ENCODE peak calls at places on chromosomes 13 and 19, in nine cellular contexts. One of them, this sample, is unnamed.

GRCh38 chr19:44109458-44109857 is 3.7 kb upstream of the ZNF225 start:
- DNase-seq in MV-4-11: no peak
- DNase-seq in T1000: no peak
- DNase-seq in CD4-positive, alpha-beta T cell: no peak
- DNase-seq in stimulated activated CD4-positive, alpha-beta T cell treated with anti-CD3 and anti-CD28 coated beads, Interleukin-15, amount 100 ng/mL, for 1 hour: no peak
- DNase-seq in fibroblast of mammary gland: no peak
- DNase-seq in HuH-7.5: no peak
- DNase-seq in NCI-H345: no peak
- DNase-seq in HFFc6: no peak
- DNase-seq in this sample: no peak

GRCh38 chr19:30122431-30122830 is 180.4 kb downstream of the URI1 start:
- DNase-seq in HFFc6: no peak
- DNase-seq in NCI-H345: no peak
- DNase-seq in HuH-7.5: no peak
- DNase-seq in CD4-positive, alpha-beta T cell: no peak
- DNase-seq in MV-4-11: no peak
- DNase-seq in fibroblast of mammary gland: no peak
- DNase-seq in stimulated activated CD4-positive, alpha-beta T cell treated with anti-CD3 and anti-CD28 coated beads, Interleukin-15, amount 100 ng/mL, for 1 hour: no peak
- DNase-seq in T1000: no peak
- DNase-seq in this sample: no peak

GRCh38 chr19:33606556-33606955 is 15.2 kb upstream of the CHST8 start:
- DNase-seq in HFFc6: no peak
- DNase-seq in T1000: no peak
- DNase-seq in fibroblast of mammary gland: no peak
- DNase-seq in stimulated activated CD4-positive, alpha-beta T cell treated with anti-CD3 and anti-CD28 coated beads, Interleukin-15, amount 100 ng/mL, for 1 hour: no peak
- DNase-seq in MV-4-11: no peak
- DNase-seq in HuH-7.5: no peak
- DNase-seq in CD4-positive, alpha-beta T cell: no peak
- DNase-seq in NCI-H345: no peak
- DNase-seq in this sample: no peak

GRCh38 chr13:103130681-103131210 is 64.5 kb upstream of the SLC10A2 start:
- DNase-seq in HuH-7.5: no peak
- DNase-seq in NCI-H345: no peak
- DNase-seq in CD4-positive, alpha-beta T cell: no peak
- DNase-seq in T1000: no peak
- DNase-seq in fibroblast of mammary gland: no peak
- DNase-seq in HFFc6: no peak
- DNase-seq in MV-4-11: no peak
- DNase-seq in stimulated activated CD4-positive, alpha-beta T cell treated with anti-CD3 and anti-CD28 coated beads, Interleukin-15, amount 100 ng/mL, for 1 hour: no peak
- DNase-seq in this sample: no peak

GRCh38 chr13:77565635-77566034 is 30.1 kb downstream of the SCEL start:
- DNase-seq in HuH-7.5: no peak
- DNase-seq in NCI-H345: peak
- DNase-seq in stimulated activated CD4-positive, alpha-beta T cell treated with anti-CD3 and anti-CD28 coated beads, Interleukin-15, amount 100 ng/mL, for 1 hour: no peak
- DNase-seq in MV-4-11: peak
- DNase-seq in fibroblast of mammary gland: peak
- DNase-seq in CD4-positive, alpha-beta T cell: no peak
- DNase-seq in HFFc6: peak
- DNase-seq in T1000: no peak
- DNase-seq in this sample: peak

GRCh38 chr19:47322048-47322447 is 9.9 kb upstream of the C5AR2 start:
- DNase-seq in HuH-7.5: no peak
- DNase-seq in stimulated activated CD4-positive, alpha-beta T cell treated with anti-CD3 and anti-CD28 coated beads, Interleukin-15, amount 100 ng/mL, for 1 hour: no peak
- DNase-seq in MV-4-11: peak
- DNase-seq in fibroblast of mammary gland: no peak
- DNase-seq in HFFc6: no peak
- DNase-seq in T1000: no peak
- DNase-seq in CD4-positive, alpha-beta T cell: no peak
- DNase-seq in NCI-H345: no peak
- DNase-seq in this sample: no peak

GRCh38 chr13:44710576-44710975 is 134.4 kb upstream of the TSC22D1 start:
- DNase-seq in HuH-7.5: no peak
- DNase-seq in stimulated activated CD4-positive, alpha-beta T cell treated with anti-CD3 and anti-CD28 coated beads, Interleukin-15, amount 100 ng/mL, for 1 hour: no peak
- DNase-seq in fibroblast of mammary gland: peak
- DNase-seq in NCI-H345: no peak
- DNase-seq in CD4-positive, alpha-beta T cell: no peak
- DNase-seq in MV-4-11: no peak
- DNase-seq in HFFc6: peak
- DNase-seq in T1000: no peak
- DNase-seq in this sample: no peak

GRCh38 chr13:54449922-54450321 is 1421.3 kb downstream of the OLFM4 start:
- DNase-seq in HuH-7.5: no peak
- DNase-seq in fibroblast of mammary gland: no peak
- DNase-seq in T1000: no peak
- DNase-seq in MV-4-11: no peak
- DNase-seq in CD4-positive, alpha-beta T cell: no peak
- DNase-seq in HFFc6: no peak
- DNase-seq in NCI-H345: no peak
- DNase-seq in stimulated activated CD4-positive, alpha-beta T cell treated with anti-CD3 and anti-CD28 coated beads, Interleukin-15, amount 100 ng/mL, for 1 hour: no peak
- DNase-seq in this sample: no peak

GRCh38 chr19:1173845-1174809 is at the start of gene SBNO2:
- DNase-seq in CD4-positive, alpha-beta T cell: peak
- DNase-seq in HFFc6: peak
- DNase-seq in T1000: peak
- DNase-seq in NCI-H345: peak
- DNase-seq in fibroblast of mammary gland: peak
- DNase-seq in stimulated activated CD4-positive, alpha-beta T cell treated with anti-CD3 and anti-CD28 coated beads, Interleukin-15, amount 100 ng/mL, for 1 hour: peak
- DNase-seq in HuH-7.5: peak
- DNase-seq in MV-4-11: peak
- DNase-seq in this sample: peak

GRCh38 chr19:3441986-3442329 is 38.4 kb downstream of the SMIM24 start:
- DNase-seq in fibroblast of mammary gland: no peak
- DNase-seq in MV-4-11: no peak
- DNase-seq in NCI-H345: no peak
- DNase-seq in stimulated activated CD4-positive, alpha-beta T cell treated with anti-CD3 and anti-CD28 coated beads, Interleukin-15, amount 100 ng/mL, for 1 hour: no peak
- DNase-seq in HuH-7.5: no peak
- DNase-seq in HFFc6: no peak
- DNase-seq in T1000: no peak
- DNase-seq in CD4-positive, alpha-beta T cell: no peak
- DNase-seq in this sample: no peak

GRCh38 chr19:49712397-49712859 is 21.5 kb downstream of the CPT1C start:
- DNase-seq in HFFc6: peak
- DNase-seq in stimulated activated CD4-positive, alpha-beta T cell treated with anti-CD3 and anti-CD28 coated beads, Interleukin-15, amount 100 ng/mL, for 1 hour: no peak
- DNase-seq in T1000: no peak
- DNase-seq in MV-4-11: no peak
- DNase-seq in CD4-positive, alpha-beta T cell: no peak
- DNase-seq in fibroblast of mammary gland: peak
- DNase-seq in NCI-H345: no peak
- DNase-seq in HuH-7.5: no peak
- DNase-seq in this sample: no peak

GRCh38 chr13:40389081-40389641 is 277.3 kb downstream of the FOXO1 start:
- DNase-seq in HFFc6: no peak
- DNase-seq in fibroblast of mammary gland: no peak
- DNase-seq in HuH-7.5: no peak
- DNase-seq in CD4-positive, alpha-beta T cell: peak
- DNase-seq in stimulated activated CD4-positive, alpha-beta T cell treated with anti-CD3 and anti-CD28 coated beads, Interleukin-15, amount 100 ng/mL, for 1 hour: peak
- DNase-seq in NCI-H345: no peak
- DNase-seq in MV-4-11: no peak
- DNase-seq in T1000: no peak
- DNase-seq in this sample: no peak

GRCh38 chr19:8451885-8452284 is 7.1 kb downstream of the HNRNPM start:
- DNase-seq in stimulated activated CD4-positive, alpha-beta T cell treated with anti-CD3 and anti-CD28 coated beads, Interleukin-15, amount 100 ng/mL, for 1 hour: no peak
- DNase-seq in HFFc6: peak
- DNase-seq in HuH-7.5: no peak
- DNase-seq in MV-4-11: peak
- DNase-seq in NCI-H345: no peak
- DNase-seq in fibroblast of mammary gland: peak
- DNase-seq in CD4-positive, alpha-beta T cell: no peak
- DNase-seq in T1000: no peak
- DNase-seq in this sample: no peak

GRCh38 chr19:16888629-16889371 is at the start of gene F2RL3:
- DNase-seq in fibroblast of mammary gland: no peak
- DNase-seq in MV-4-11: peak
- DNase-seq in CD4-positive, alpha-beta T cell: no peak
- DNase-seq in NCI-H345: no peak
- DNase-seq in T1000: no peak
- DNase-seq in HuH-7.5: no peak
- DNase-seq in HFFc6: no peak
- DNase-seq in stimulated activated CD4-positive, alpha-beta T cell treated with anti-CD3 and anti-CD28 coated beads, Interleukin-15, amount 100 ng/mL, for 1 hour: no peak
- DNase-seq in this sample: no peak

GRCh38 chr19:18594096-18594823 is 5.7 kb downstream of the REX1BD start:
- DNase-seq in stimulated activated CD4-positive, alpha-beta T cell treated with anti-CD3 and anti-CD28 coated beads, Interleukin-15, amount 100 ng/mL, for 1 hour: peak
- DNase-seq in NCI-H345: peak
- DNase-seq in MV-4-11: peak
- DNase-seq in T1000: peak
- DNase-seq in CD4-positive, alpha-beta T cell: peak
- DNase-seq in HFFc6: peak
- DNase-seq in fibroblast of mammary gland: peak
- DNase-seq in HuH-7.5: peak
- DNase-seq in this sample: peak

GRCh38 chr13:46386996-46387851 is at the start of gene RUBCNL:
- DNase-seq in MV-4-11: no peak
- DNase-seq in fibroblast of mammary gland: peak
- DNase-seq in HuH-7.5: no peak
- DNase-seq in NCI-H345: peak
- DNase-seq in CD4-positive, alpha-beta T cell: no peak
- DNase-seq in HFFc6: no peak
- DNase-seq in T1000: no peak
- DNase-seq in stimulated activated CD4-positive, alpha-beta T cell treated with anti-CD3 and anti-CD28 coated beads, Interleukin-15, amount 100 ng/mL, for 1 hour: no peak
- DNase-seq in this sample: peak

GRCh38 chr13:113122571-113123225 is at the start of gene F10:
- DNase-seq in NCI-H345: no peak
- DNase-seq in MV-4-11: no peak
- DNase-seq in HuH-7.5: peak
- DNase-seq in HFFc6: peak
- DNase-seq in CD4-positive, alpha-beta T cell: no peak
- DNase-seq in T1000: no peak
- DNase-seq in stimulated activated CD4-positive, alpha-beta T cell treated with anti-CD3 and anti-CD28 coated beads, Interleukin-15, amount 100 ng/mL, for 1 hour: no peak
- DNase-seq in fibroblast of mammary gland: peak
- DNase-seq in this sample: no peak

GRCh38 chr19:34555447-34555846 is 73.9 kb downstream of the WTIP start:
- DNase-seq in fibroblast of mammary gland: peak
- DNase-seq in T1000: no peak
- DNase-seq in MV-4-11: no peak
- DNase-seq in NCI-H345: peak
- DNase-seq in HuH-7.5: no peak
- DNase-seq in CD4-positive, alpha-beta T cell: no peak
- DNase-seq in HFFc6: peak
- DNase-seq in stimulated activated CD4-positive, alpha-beta T cell treated with anti-CD3 and anti-CD28 coated beads, Interleukin-15, amount 100 ng/mL, for 1 hour: no peak
- DNase-seq in this sample: no peak

GRCh38 chr13:81393686-81394085 is 1052.8 kb upstream of the SPRY2 start:
- DNase-seq in HFFc6: no peak
- DNase-seq in T1000: no peak
- DNase-seq in HuH-7.5: peak
- DNase-seq in MV-4-11: no peak
- DNase-seq in fibroblast of mammary gland: no peak
- DNase-seq in NCI-H345: no peak
- DNase-seq in stimulated activated CD4-positive, alpha-beta T cell treated with anti-CD3 and anti-CD28 coated beads, Interleukin-15, amount 100 ng/mL, for 1 hour: no peak
- DNase-seq in CD4-positive, alpha-beta T cell: no peak
- DNase-seq in this sample: no peak

GRCh38 chr13:113083402-113084061 is 22.1 kb upstream of the F7 start:
- DNase-seq in stimulated activated CD4-positive, alpha-beta T cell treated with anti-CD3 and anti-CD28 coated beads, Interleukin-15, amount 100 ng/mL, for 1 hour: no peak
- DNase-seq in HFFc6: no peak
- DNase-seq in CD4-positive, alpha-beta T cell: no peak
- DNase-seq in MV-4-11: no peak
- DNase-seq in T1000: no peak
- DNase-seq in HuH-7.5: no peak
- DNase-seq in NCI-H345: peak
- DNase-seq in fibroblast of mammary gland: peak
- DNase-seq in this sample: peak

GRCh38 chr13:88281846-88282245 is 610.7 kb downstream of the SLITRK5 start:
- DNase-seq in fibroblast of mammary gland: no peak
- DNase-seq in stimulated activated CD4-positive, alpha-beta T cell treated with anti-CD3 and anti-CD28 coated beads, Interleukin-15, amount 100 ng/mL, for 1 hour: no peak
- DNase-seq in NCI-H345: no peak
- DNase-seq in HuH-7.5: no peak
- DNase-seq in T1000: no peak
- DNase-seq in MV-4-11: no peak
- DNase-seq in HFFc6: no peak
- DNase-seq in CD4-positive, alpha-beta T cell: no peak
- DNase-seq in this sample: no peak

GRCh38 chr13:74443623-74444022 is 309.4 kb upstream of the KLF12 start:
- DNase-seq in stimulated activated CD4-positive, alpha-beta T cell treated with anti-CD3 and anti-CD28 coated beads, Interleukin-15, amount 100 ng/mL, for 1 hour: no peak
- DNase-seq in NCI-H345: no peak
- DNase-seq in CD4-positive, alpha-beta T cell: no peak
- DNase-seq in HuH-7.5: no peak
- DNase-seq in T1000: peak
- DNase-seq in MV-4-11: no peak
- DNase-seq in fibroblast of mammary gland: peak
- DNase-seq in HFFc6: peak
- DNase-seq in this sample: no peak

GRCh38 chr19:21383980-21384582 is 12.9 kb upstream of the ZNF493 start:
- DNase-seq in MV-4-11: no peak
- DNase-seq in CD4-positive, alpha-beta T cell: no peak
- DNase-seq in fibroblast of mammary gland: no peak
- DNase-seq in NCI-H345: no peak
- DNase-seq in stimulated activated CD4-positive, alpha-beta T cell treated with anti-CD3 and anti-CD28 coated beads, Interleukin-15, amount 100 ng/mL, for 1 hour: no peak
- DNase-seq in HFFc6: no peak
- DNase-seq in T1000: no peak
- DNase-seq in HuH-7.5: no peak
- DNase-seq in this sample: no peak

GRCh38 chr19:3047307-3048189 is 14.7 kb downstream of the TLE5 start:
- DNase-seq in stimulated activated CD4-positive, alpha-beta T cell treated with anti-CD3 and anti-CD28 coated beads, Interleukin-15, amount 100 ng/mL, for 1 hour: peak
- DNase-seq in CD4-positive, alpha-beta T cell: peak
- DNase-seq in HFFc6: peak
- DNase-seq in HuH-7.5: peak
- DNase-seq in NCI-H345: peak
- DNase-seq in fibroblast of mammary gland: peak
- DNase-seq in T1000: peak
- DNase-seq in MV-4-11: peak
- DNase-seq in this sample: peak

GRCh38 chr13:77360032-77360431 is 33.1 kb upstream of the MYCBP2 start:
- DNase-seq in CD4-positive, alpha-beta T cell: no peak
- DNase-seq in NCI-H345: no peak
- DNase-seq in MV-4-11: no peak
- DNase-seq in fibroblast of mammary gland: no peak
- DNase-seq in T1000: no peak
- DNase-seq in HFFc6: no peak
- DNase-seq in HuH-7.5: no peak
- DNase-seq in stimulated activated CD4-positive, alpha-beta T cell treated with anti-CD3 and anti-CD28 coated beads, Interleukin-15, amount 100 ng/mL, for 1 hour: no peak
- DNase-seq in this sample: no peak

GRCh38 chr13:111861766-111862366 is 205.1 kb upstream of the SOX1 start:
- DNase-seq in T1000: no peak
- DNase-seq in MV-4-11: no peak
- DNase-seq in CD4-positive, alpha-beta T cell: no peak
- DNase-seq in fibroblast of mammary gland: no peak
- DNase-seq in NCI-H345: no peak
- DNase-seq in HuH-7.5: no peak
- DNase-seq in stimulated activated CD4-positive, alpha-beta T cell treated with anti-CD3 and anti-CD28 coated beads, Interleukin-15, amount 100 ng/mL, for 1 hour: no peak
- DNase-seq in HFFc6: no peak
- DNase-seq in this sample: no peak

GRCh38 chr19:57244513-57244912 is 4.1 kb downstream of the ZNF805 start:
- DNase-seq in HuH-7.5: no peak
- DNase-seq in MV-4-11: no peak
- DNase-seq in stimulated activated CD4-positive, alpha-beta T cell treated with anti-CD3 and anti-CD28 coated beads, Interleukin-15, amount 100 ng/mL, for 1 hour: no peak
- DNase-seq in fibroblast of mammary gland: no peak
- DNase-seq in HFFc6: no peak
- DNase-seq in T1000: no peak
- DNase-seq in CD4-positive, alpha-beta T cell: no peak
- DNase-seq in NCI-H345: no peak
- DNase-seq in this sample: no peak

GRCh38 chr13:22945321-22946226 is 235.2 kb upstream of the SGCG start:
- DNase-seq in HFFc6: no peak
- DNase-seq in HuH-7.5: no peak
- DNase-seq in stimulated activated CD4-positive, alpha-beta T cell treated with anti-CD3 and anti-CD28 coated beads, Interleukin-15, amount 100 ng/mL, for 1 hour: no peak
- DNase-seq in MV-4-11: no peak
- DNase-seq in fibroblast of mammary gland: no peak
- DNase-seq in T1000: no peak
- DNase-seq in CD4-positive, alpha-beta T cell: no peak
- DNase-seq in NCI-H345: no peak
- DNase-seq in this sample: no peak

GRCh38 chr13:25678398-25678797 is 306.6 kb downstream of the ATP8A2 start:
- DNase-seq in NCI-H345: no peak
- DNase-seq in stimulated activated CD4-positive, alpha-beta T cell treated with anti-CD3 and anti-CD28 coated beads, Interleukin-15, amount 100 ng/mL, for 1 hour: no peak
- DNase-seq in fibroblast of mammary gland: no peak
- DNase-seq in HFFc6: no peak
- DNase-seq in HuH-7.5: no peak
- DNase-seq in MV-4-11: no peak
- DNase-seq in CD4-positive, alpha-beta T cell: no peak
- DNase-seq in T1000: no peak
- DNase-seq in this sample: no peak

GRCh38 chr19:41411682-41412265 is 14.2 kb downstream of the BCKDHA start:
- DNase-seq in CD4-positive, alpha-beta T cell: no peak
- DNase-seq in MV-4-11: no peak
- DNase-seq in HuH-7.5: no peak
- DNase-seq in stimulated activated CD4-positive, alpha-beta T cell treated with anti-CD3 and anti-CD28 coated beads, Interleukin-15, amount 100 ng/mL, for 1 hour: no peak
- DNase-seq in fibroblast of mammary gland: no peak
- DNase-seq in NCI-H345: no peak
- DNase-seq in T1000: no peak
- DNase-seq in HFFc6: no peak
- DNase-seq in this sample: peak

GRCh38 chr13:23866420-23867026 is 22.7 kb downstream of the MIPEP start:
- DNase-seq in CD4-positive, alpha-beta T cell: no peak
- DNase-seq in MV-4-11: no peak
- DNase-seq in stimulated activated CD4-positive, alpha-beta T cell treated with anti-CD3 and anti-CD28 coated beads, Interleukin-15, amount 100 ng/mL, for 1 hour: no peak
- DNase-seq in HuH-7.5: no peak
- DNase-seq in fibroblast of mammary gland: peak
- DNase-seq in NCI-H345: no peak
- DNase-seq in HFFc6: no peak
- DNase-seq in T1000: no peak
- DNase-seq in this sample: no peak

This sample was measured in cerebellum.